ENCODE peak calls at places on chromosome 13, in eight cellular contexts. P is vagina; J is adrenal gland; Z is esophagus squamous epithelium; I is dorsolateral prefrontal cortex; Q is CD4-positive, alpha-beta T cell; R is A549; M is suprapubic skin. X is an unnamed sample.
A peak's percentile ranks its signal among the peaks of the same experiment; 100 is the strongest.

GRCh38 chr13:64925284-64925683 is 2304.9 kb downstream of the PCDH9 start:
- DNase-seq in M (no peak), J (no peak), Q (no peak), I (no peak), P (no peak), Z (no peak), R (no peak), X (no peak)

GRCh38 chr13:26062853-26063444 is 11.1 kb upstream of the SHISA2 start:
- DNase-seq in Q (peak; percentile 32), J (peak; percentile 40), I (no peak), R (peak; percentile 43), P (no peak), Z (no peak), M (no peak), X (peak; percentile 25)

GRCh38 chr13:32857077-32857476 is 159.1 kb upstream of the KL start:
- DNase-seq in R (no peak), M (no peak), P (peak; percentile 25), J (no peak), Q (no peak), I (no peak), Z (no peak), X (no peak)

GRCh38 chr13:27988520-27988919 is at the start of gene URAD:
- DNase-seq in Z (no peak), I (no peak), M (no peak), J (no peak), Q (no peak), R (peak; percentile 6), P (no peak), X (no peak)

GRCh38 chr13:45674908-45675307 is 27.2 kb upstream of the CBY2 start:
- DNase-seq in Q (no peak), R (no peak), I (no peak), P (no peak), J (no peak), Z (no peak), M (no peak), X (no peak)

GRCh38 chr13:100941811-100942361 is 267.3 kb upstream of the TMTC4 start:
- DNase-seq in I (no peak), R (no peak), M (no peak), Q (no peak), J (no peak), Z (no peak), P (no peak), X (no peak)

GRCh38 chr13:36362251-36362650 is 16.1 kb upstream of the SPART start:
- DNase-seq in I (no peak), Z (no peak), J (no peak), R (peak; percentile 4), P (no peak), M (no peak), Q (no peak), X (no peak)

GRCh38 chr13:23599083-23599925 is 29.1 kb downstream of the TNFRSF19 start:
- DNase-seq in M (no peak), P (no peak), I (no peak), Z (no peak), Q (no peak), R (no peak), J (no peak), X (no peak)

GRCh38 chr13:24254151-24254810 is 55.1 kb upstream of the C1QTNF9 start:
- DNase-seq in Z (no peak), P (no peak), J (peak; percentile 35), R (no peak), I (no peak), Q (peak; percentile 48), M (no peak), X (no peak)

GRCh38 chr13:31538067-31539042 is 201.0 kb upstream of the RXFP2 start:
- DNase-seq in I (no peak), M (no peak), J (no peak), Z (no peak), R (peak; percentile 18), P (no peak), Q (no peak), X (no peak)

GRCh38 chr13:21979156-21979819 is 308.4 kb downstream of the FGF9 start:
- DNase-seq in I (no peak), P (no peak), Z (no peak), Q (no peak), M (no peak), R (no peak), J (no peak), X (no peak)

GRCh38 chr13:104847863-104848262 is 1687.6 kb downstream of the EFNB2 start:
- DNase-seq in R (no peak), Q (no peak), Z (no peak), I (no peak), M (no peak), J (no peak), P (no peak), X (no peak)

GRCh38 chr13:82717249-82717648 is 1165.0 kb downstream of the SLITRK1 start:
- DNase-seq in J (no peak), M (no peak), R (no peak), I (no peak), Z (no peak), Q (no peak), P (no peak), X (no peak)

GRCh38 chr13:114096811-114097503 is 35.5 kb downstream of the RASA3 start:
- DNase-seq in J (no peak), Q (no peak), M (peak; percentile 71), P (no peak), I (peak; percentile 45), R (no peak), Z (no peak), X (no peak)

DNA sequence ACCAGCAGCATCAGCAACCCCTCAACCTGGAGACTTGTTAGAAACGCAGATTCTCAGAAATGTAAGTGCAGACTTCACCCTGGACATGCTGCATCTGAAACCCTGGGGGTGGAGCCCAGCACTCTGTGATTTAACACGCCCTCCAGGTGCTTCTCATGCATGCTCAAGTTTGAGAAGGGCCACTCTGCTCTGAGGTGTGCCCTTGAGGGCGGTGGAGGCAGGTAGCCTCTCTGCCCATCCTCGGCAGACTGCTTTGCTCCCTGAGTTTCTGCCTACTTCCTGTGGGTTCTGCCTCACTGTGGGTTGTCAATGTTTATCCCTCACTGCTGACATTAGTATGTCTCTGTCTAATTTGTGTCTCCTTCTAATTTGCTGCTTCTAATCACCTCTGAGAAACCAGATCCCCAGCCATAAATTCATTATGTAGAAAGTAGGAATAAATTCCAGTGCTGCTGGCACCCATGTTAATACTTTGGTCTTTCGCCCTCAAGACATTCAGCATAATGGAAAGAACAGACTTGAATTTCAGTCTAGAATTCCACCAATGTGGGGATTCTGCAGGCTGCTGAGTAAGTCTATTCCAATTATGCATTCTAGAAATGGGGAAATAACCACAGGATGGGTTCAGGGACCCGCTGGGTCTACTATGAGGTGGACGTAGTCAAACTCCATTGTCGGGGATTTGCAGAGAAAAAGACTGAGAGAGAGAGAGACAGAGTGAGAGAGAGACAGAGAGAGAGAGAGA is 51.3 kb upstream of the CYSLTR2 start:
- DNase-seq in Z (no peak), M (no peak), I (no peak), P (no peak), J (no peak), R (no peak), Q (no peak), X (no peak)
- TF ChIP-seq CTCF in Z (no peak), M (no peak), I (no peak), P (no peak), J (no peak), R (no peak), Q (no peak), X (no peak)

DNA sequence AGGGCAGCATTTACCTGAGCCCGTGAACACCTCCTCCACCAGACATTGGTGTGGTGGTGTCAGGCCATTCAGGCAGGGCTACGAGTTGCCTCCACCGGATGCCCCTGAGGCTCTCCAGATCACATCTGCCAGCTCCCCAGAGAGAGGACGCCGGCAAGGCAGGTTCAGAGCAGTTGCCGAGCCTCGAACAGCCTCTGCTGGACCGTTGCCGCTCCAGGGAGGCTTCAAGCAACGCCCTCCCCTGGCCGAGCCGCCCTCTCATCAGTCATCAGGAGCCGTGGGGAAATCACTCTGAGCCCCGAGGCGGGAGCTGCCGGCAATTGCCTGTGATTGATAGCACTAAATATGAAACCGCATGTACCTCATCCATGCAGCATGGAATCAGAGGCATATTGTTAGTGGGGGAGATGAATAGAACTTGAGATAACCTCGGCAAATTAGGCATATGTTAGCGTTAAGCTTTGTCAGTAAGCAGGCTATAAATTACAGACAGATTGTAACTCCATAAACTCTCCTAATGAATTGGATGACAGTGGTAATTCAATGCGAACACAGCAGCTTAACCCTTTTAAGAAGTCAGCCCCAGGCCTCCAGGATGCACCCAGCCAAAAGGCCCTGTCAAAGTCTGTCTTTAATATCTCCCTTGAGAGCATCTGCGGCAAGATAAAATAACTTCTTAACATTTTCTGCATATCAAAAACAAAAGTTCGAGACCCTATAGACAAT is 29.8 kb upstream of the SPACA7 start:
- DNase-seq in M (peak; percentile 79), I (no peak), Z (no peak), P (no peak), Q (no peak), R (no peak), J (peak; percentile 7), X (peak; percentile 18)
- H3K27ac ChIP-seq in M (no peak overlapping the region), I (no peak overlapping the region), Z (no peak overlapping the region), P (no peak overlapping the region), Q (no peak overlapping the region), R (no peak overlapping the region), J (no peak overlapping the region), X (no peak overlapping the region)

GRCh38 chr13:107301724-107302374 is 733.9 kb upstream of the ARGLU1 start:
- DNase-seq in Z (no peak), M (no peak), J (no peak), Q (no peak), P (no peak), I (no peak), R (no peak), X (no peak)
- TF ChIP-seq CTCF in Z (no peak), M (no peak), J (no peak), Q (no peak), P (no peak), I (no peak), R (no peak), X (no peak)

GRCh38 chr13:73337511-73337910 is 278.7 kb downstream of the KLF5 start:
- DNase-seq in I (no peak), Z (no peak), J (no peak), Q (no peak), P (no peak), M (no peak), R (no peak), X (no peak)

GRCh38 chr13:73340069-73340468 is 281.3 kb downstream of the KLF5 start:
- DNase-seq in R (no peak), J (no peak), P (no peak), I (no peak), Z (no peak), M (no peak), Q (no peak), X (no peak)

GRCh38 chr13:73339086-73339485 is 280.3 kb downstream of the KLF5 start:
- DNase-seq in M (no peak), Z (no peak), Q (no peak), R (no peak), I (no peak), P (no peak), J (no peak), X (no peak)

GRCh38 chr13:73336789-73337188 is 278.0 kb downstream of the KLF5 start:
- DNase-seq in M (no peak), Q (no peak), Z (no peak), R (peak; percentile 79), P (no peak), J (no peak), I (no peak), X (no peak)

DNA sequence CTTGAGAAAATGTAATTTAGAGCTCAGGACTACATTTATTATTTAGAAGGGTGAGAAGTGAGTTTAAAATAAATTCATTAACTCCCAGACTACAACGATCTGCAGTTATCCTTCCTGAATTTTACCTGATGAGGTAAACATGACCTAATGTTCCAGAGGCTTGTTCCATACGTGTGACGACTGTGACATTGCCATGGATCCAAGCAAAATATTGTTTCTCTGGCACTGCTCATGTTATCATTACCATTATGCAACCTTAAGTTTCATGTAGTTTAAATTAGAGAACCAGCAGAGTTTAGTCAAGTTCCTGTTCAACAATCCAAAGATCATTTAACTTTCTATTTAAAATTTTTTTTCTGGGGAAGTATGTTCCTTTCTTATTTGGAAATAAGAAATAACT is 279.6 kb downstream of the KLF5 start:
- DNase-seq in Q (no peak), M (no peak), I (no peak), P (no peak), J (no peak), Z (no peak), R (peak; percentile 39), X (peak; percentile 13)
- H3K27ac ChIP-seq in Q (no peak overlapping the region), M (no peak overlapping the region), I (no peak overlapping the region), P (no peak overlapping the region), J (no peak overlapping the region), Z (no peak overlapping the region), R (peak overlapping the region; percentile 73), X (no peak overlapping the region)

X was measured in body of pancreas.